ENCODE peak calls at places on chromosomes 6 and 20, in seven cellular contexts. One of them, this sample, is unnamed. For H3K27me3, the result is how much of the 10 kb centered on the place peaks cover.

GRCh38 chr6:52136934-52137467 is 49.2 kb upstream of the IL17A start:
- DNase-seq in SK-N-SH: no peak
- DNase-seq in HepG2: no peak
- DNase-seq in H1: no peak
- DNase-seq in K562: no peak
- DNase-seq in HCT116: no peak
- DNase-seq in GM12878: no peak
- DNase-seq in this sample: no peak

GRCh38 chr20:5654557-5654956 is 95.6 kb upstream of the SHLD1 start:
- DNase-seq in HCT116: no peak
- DNase-seq in GM12878: no peak
- DNase-seq in SK-N-SH: no peak
- DNase-seq in HepG2: peak
- DNase-seq in K562: no peak
- DNase-seq in H1: no peak
- DNase-seq in this sample: no peak

GRCh38 chr6:6737666-6738065 is 149.1 kb downstream of the LY86 start:
- DNase-seq in HCT116: no peak
- DNase-seq in GM12878: no peak
- DNase-seq in HepG2: no peak
- DNase-seq in H1: no peak
- DNase-seq in SK-N-SH: no peak
- DNase-seq in K562: no peak
- DNase-seq in this sample: no peak

GRCh38 chr6:169792306-169793015 is 41.0 kb downstream of the ERMARD start:
- DNase-seq in K562: no peak
- DNase-seq in HCT116: no peak
- DNase-seq in H1: no peak
- DNase-seq in GM12878: no peak
- DNase-seq in HepG2: no peak
- DNase-seq in SK-N-SH: no peak
- DNase-seq in this sample: no peak

GRCh38 chr6:125829433-125829832 is 38.7 kb downstream of the NCOA7 start:
- DNase-seq in HepG2: no peak
- DNase-seq in SK-N-SH: no peak
- DNase-seq in K562: no peak
- DNase-seq in H1: no peak
- DNase-seq in GM12878: no peak
- DNase-seq in HCT116: no peak
- DNase-seq in this sample: no peak

GRCh38 chr20:56445130-56445529 is 23.3 kb upstream of the RTF2 start:
- DNase-seq in HCT116: no peak
- DNase-seq in K562: no peak
- DNase-seq in HepG2: no peak
- DNase-seq in H1: no peak
- DNase-seq in SK-N-SH: no peak
- DNase-seq in GM12878: no peak
- DNase-seq in this sample: no peak

GRCh38 chr6:109053285-109053684 is 41.4 kb downstream of the SESN1 start:
- DNase-seq in GM12878: no peak
- DNase-seq in SK-N-SH: no peak
- DNase-seq in HepG2: no peak
- DNase-seq in H1: no peak
- DNase-seq in K562: no peak
- DNase-seq in HCT116: no peak
- DNase-seq in this sample: no peak

GRCh38 chr6:147585256-147585655 is 76.8 kb downstream of the SAMD5 start:
- DNase-seq in HCT116: no peak
- DNase-seq in GM12878: no peak
- DNase-seq in K562: no peak
- DNase-seq in SK-N-SH: no peak
- DNase-seq in H1: no peak
- DNase-seq in HepG2: no peak
- DNase-seq in this sample: no peak

GRCh38 chr6:157022022-157022740 is 245.0 kb downstream of the ARID1B start:
- DNase-seq in GM12878: no peak
- DNase-seq in K562: peak
- DNase-seq in SK-N-SH: peak
- DNase-seq in HCT116: peak
- DNase-seq in H1: no peak
- DNase-seq in HepG2: peak
- DNase-seq in this sample: peak

GRCh38 chr6:105553174-105553573 is 150.3 kb upstream of the PREP start:
- DNase-seq in H1: no peak
- DNase-seq in HepG2: no peak
- DNase-seq in HCT116: no peak
- DNase-seq in K562: no peak
- DNase-seq in SK-N-SH: no peak
- DNase-seq in GM12878: no peak
- DNase-seq in this sample: no peak

GRCh38 chr6:135088818-135089809 is 34.5 kb upstream of the HBS1L start:
- DNase-seq in HepG2: peak
- DNase-seq in K562: peak
- DNase-seq in H1: no peak
- DNase-seq in GM12878: peak
- DNase-seq in HCT116: peak
- DNase-seq in SK-N-SH: peak
- DNase-seq in this sample: no peak

GRCh38 chr6:39441986-39442385 is 119.5 kb upstream of the KCNK16 start:
- DNase-seq in H1: no peak
- DNase-seq in SK-N-SH: no peak
- DNase-seq in HepG2: no peak
- DNase-seq in HCT116: no peak
- DNase-seq in K562: no peak
- DNase-seq in GM12878: no peak
- DNase-seq in this sample: no peak

GRCh38 chr20:1526896-1527295 is 30.6 kb downstream of the SIRPD start:
- DNase-seq in H1: no peak
- DNase-seq in SK-N-SH: no peak
- DNase-seq in K562: no peak
- DNase-seq in GM12878: no peak
- DNase-seq in HepG2: no peak
- DNase-seq in HCT116: no peak
- DNase-seq in this sample: no peak

GRCh38 chr6:24614048-24614420 is 32.0 kb downstream of the KIAA0319 start:
- DNase-seq in HepG2: no peak
- DNase-seq in H1: no peak
- DNase-seq in K562: no peak
- DNase-seq in SK-N-SH: no peak
- DNase-seq in GM12878: no peak
- DNase-seq in HCT116: no peak
- DNase-seq in this sample: no peak

GRCh38 chr20:58867211-58867610 is 14.7 kb downstream of the GNAS start:
- DNase-seq in SK-N-SH: no peak
- DNase-seq in H1: no peak
- DNase-seq in GM12878: no peak
- DNase-seq in HepG2: no peak
- DNase-seq in HCT116: no peak
- DNase-seq in K562: no peak
- DNase-seq in this sample: no peak

GRCh38 chr20:40710608-40711007 is 21.6 kb upstream of the MAFB start:
- DNase-seq in K562: no peak
- DNase-seq in HepG2: no peak
- DNase-seq in H1: no peak
- DNase-seq in SK-N-SH: no peak
- DNase-seq in HCT116: no peak
- DNase-seq in GM12878: no peak
- DNase-seq in this sample: no peak

GRCh38 chr20:19757973-19758887 is at the start of gene RIN2:
- DNase-seq in GM12878: no peak
- DNase-seq in H1: peak
- DNase-seq in SK-N-SH: peak
- DNase-seq in HepG2: peak
- DNase-seq in HCT116: peak
- DNase-seq in K562: peak
- DNase-seq in this sample: peak

GRCh38 chr20:44233436-44234016 is 13.6 kb upstream of the GDAP1L1 start:
- DNase-seq in GM12878: no peak
- DNase-seq in K562: no peak
- DNase-seq in HepG2: no peak
- DNase-seq in HCT116: no peak
- DNase-seq in SK-N-SH: no peak
- DNase-seq in H1: no peak
- DNase-seq in this sample: no peak

GRCh38 chr20:44231193-44231592 is 15.9 kb upstream of the GDAP1L1 start:
- DNase-seq in GM12878: no peak
- DNase-seq in H1: no peak
- DNase-seq in HepG2: peak
- DNase-seq in HCT116: no peak
- DNase-seq in SK-N-SH: no peak
- DNase-seq in K562: no peak
- DNase-seq in this sample: no peak

GRCh38 chr20:44228465-44229258 is 18.1 kb upstream of the OSER1 start:
- DNase-seq in SK-N-SH: no peak
- DNase-seq in HepG2: peak
- DNase-seq in K562: no peak
- DNase-seq in GM12878: no peak
- DNase-seq in H1: no peak
- DNase-seq in HCT116: no peak
- DNase-seq in this sample: no peak

GRCh38 chr20:44234566-44235317 is 12.4 kb upstream of the GDAP1L1 start:
- DNase-seq in HCT116: no peak
- DNase-seq in SK-N-SH: no peak
- DNase-seq in HepG2: no peak
- DNase-seq in K562: no peak
- DNase-seq in GM12878: no peak
- DNase-seq in H1: no peak
- DNase-seq in this sample: no peak

GRCh38 chr20:44231713-44232468 is 15.2 kb upstream of the GDAP1L1 start:
- DNase-seq in HCT116: no peak
- DNase-seq in HepG2: peak
- DNase-seq in GM12878: no peak
- DNase-seq in K562: no peak
- DNase-seq in H1: no peak
- DNase-seq in SK-N-SH: no peak
- DNase-seq in this sample: peak
- TF ChIP-seq YY1 in HCT116: no peak
- TF ChIP-seq YY1 in HepG2: no peak
- TF ChIP-seq YY1 in GM12878: no peak
- TF ChIP-seq YY1 in K562: no peak
- TF ChIP-seq YY1 in H1: no peak
- TF ChIP-seq YY1 in SK-N-SH: no peak
- TF ChIP-seq YY1 in this sample: no peak

DNA sequence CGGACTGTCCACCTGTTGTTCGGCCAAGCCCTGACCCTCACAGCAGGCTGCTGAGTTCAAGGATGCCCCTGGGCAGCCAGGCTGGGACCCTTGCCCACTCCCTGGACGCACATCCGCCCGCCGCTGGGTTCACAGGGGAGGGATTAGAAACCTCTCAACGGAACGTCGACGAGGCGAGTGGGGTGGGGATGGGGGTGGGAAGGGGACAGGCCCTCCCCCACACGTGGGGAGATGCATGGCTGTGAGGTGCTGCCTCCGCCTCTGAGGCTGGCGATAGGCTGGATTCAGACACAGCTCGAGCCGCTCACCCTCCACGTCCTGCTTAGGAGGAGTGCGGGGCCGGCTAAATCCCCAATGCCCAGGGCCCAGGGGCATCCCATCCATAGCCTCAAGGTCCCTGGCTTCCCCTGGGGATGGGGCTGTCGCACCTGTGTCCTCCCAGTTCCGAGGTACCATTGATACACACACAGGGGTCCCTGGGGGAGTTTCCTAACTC is 90.6 kb upstream of the BHLHE23 start:
- DNase-seq in HepG2: no peak
- DNase-seq in GM12878: no peak
- DNase-seq in SK-N-SH: no peak
- DNase-seq in K562: no peak
- DNase-seq in H1: no peak
- DNase-seq in HCT116: no peak
- DNase-seq in this sample: no peak
- H3K27me3 ChIP-seq in HepG2: half or more
- H3K27me3 ChIP-seq in GM12878: under half
- H3K27me3 ChIP-seq in SK-N-SH: under half
- H3K27me3 ChIP-seq in K562: under half
- H3K27me3 ChIP-seq in H1: under half
- H3K27me3 ChIP-seq in HCT116: under half
- H3K27me3 ChIP-seq in this sample: half or more

DNA sequence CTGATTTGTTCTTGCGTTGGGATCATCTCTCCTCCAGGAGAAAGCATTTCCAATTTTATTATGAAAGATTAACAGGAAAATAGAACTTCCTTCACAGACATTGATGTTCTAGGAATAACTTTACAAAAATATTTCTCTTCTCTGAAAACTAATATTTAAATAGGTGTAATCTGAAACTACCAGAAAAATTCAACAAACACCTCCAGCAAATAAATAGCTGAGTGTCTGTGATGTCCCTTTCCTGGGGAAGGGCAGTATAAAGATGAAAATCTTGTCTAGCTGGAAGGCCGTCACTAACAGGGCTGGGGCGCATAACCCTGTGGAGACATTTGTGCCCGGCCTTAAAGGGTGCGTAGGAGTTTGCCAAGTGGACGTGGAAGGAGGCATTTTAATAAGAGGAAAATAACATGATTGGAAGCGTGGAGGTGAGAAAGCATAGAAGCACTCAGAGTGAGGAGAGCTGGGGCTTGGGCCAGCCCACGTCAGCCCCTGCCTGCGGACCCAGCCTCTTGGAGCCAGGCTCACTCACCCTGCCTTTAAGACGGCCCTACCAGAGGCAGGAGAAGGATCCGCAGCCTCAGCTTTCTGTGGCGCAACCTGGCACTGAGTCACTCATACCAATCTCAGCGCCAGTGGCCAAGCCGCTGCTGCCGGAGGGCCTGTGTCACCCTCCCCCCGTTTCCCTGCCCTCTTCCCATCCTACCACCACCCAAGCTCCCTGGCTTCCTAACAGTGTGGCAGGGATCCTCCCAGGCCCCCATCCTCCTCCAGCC is 284.9 kb downstream of the UST start:
- DNase-seq in GM12878: no peak
- DNase-seq in SK-N-SH: peak
- DNase-seq in HepG2: peak
- DNase-seq in H1: no peak
- DNase-seq in K562: no peak
- DNase-seq in HCT116: peak
- DNase-seq in this sample: no peak
- H3K9ac ChIP-seq in GM12878: peak
- H3K9ac ChIP-seq in SK-N-SH: peak
- H3K9ac ChIP-seq in HepG2: peak
- H3K9ac ChIP-seq in H1: no peak
- H3K9ac ChIP-seq in K562: no peak
- H3K9ac ChIP-seq in HCT116: peak
- H3K9ac ChIP-seq in this sample: no peak

DNA sequence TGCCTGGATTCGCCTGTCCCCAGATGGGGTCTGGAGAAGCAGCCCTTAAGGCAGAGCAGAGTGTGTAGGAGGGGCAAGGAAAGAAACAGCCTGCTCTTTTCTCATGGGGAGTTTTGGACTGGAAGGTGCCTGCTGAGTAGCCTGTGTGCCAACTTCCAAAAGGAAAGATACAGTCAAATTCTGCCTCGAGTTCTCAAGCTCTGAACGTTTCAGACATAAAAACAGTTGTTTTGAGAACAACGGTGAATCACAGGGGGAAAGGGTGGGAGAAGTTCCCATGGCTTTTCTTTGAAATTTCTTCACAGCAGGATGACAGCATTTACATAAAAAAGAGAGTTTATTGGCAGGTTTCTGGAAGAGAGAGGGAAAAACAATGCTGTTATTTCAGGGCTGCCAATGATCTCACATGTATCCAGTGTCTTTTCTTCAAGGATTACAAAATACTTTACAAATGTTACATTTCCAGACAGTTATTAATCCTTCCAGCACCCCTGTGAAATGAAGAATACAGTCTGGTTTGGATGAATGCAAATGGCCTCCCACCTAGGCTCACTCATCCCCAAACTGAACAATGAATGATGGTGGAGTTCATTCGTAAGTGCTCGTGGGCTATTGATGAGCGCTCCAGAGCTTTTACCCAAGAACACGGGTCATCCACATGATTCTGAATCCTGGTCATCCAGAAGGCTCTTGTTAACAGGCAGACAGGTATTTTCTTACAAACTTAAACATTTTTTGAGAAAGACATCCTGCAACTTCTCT is 33.8 kb upstream of the ECI2 start:
- DNase-seq in HepG2: no peak
- DNase-seq in HCT116: no peak
- DNase-seq in GM12878: no peak
- DNase-seq in H1: no peak
- DNase-seq in K562: no peak
- DNase-seq in SK-N-SH: no peak
- DNase-seq in this sample: peak
- TF ChIP-seq YY1 in HepG2: no peak
- TF ChIP-seq YY1 in HCT116: no peak
- TF ChIP-seq YY1 in GM12878: no peak
- TF ChIP-seq YY1 in H1: no peak
- TF ChIP-seq YY1 in K562: no peak
- TF ChIP-seq YY1 in SK-N-SH: no peak
- TF ChIP-seq YY1 in this sample: no peak